ENCODE peak calls at places on chromosomes 11 and 22, in four cellular contexts. O, W, V and I are unnamed samples.

GRCh38 chr11:110121204-110121603 is 28.0 kb downstream of the ZC3H12C start:
- DNase-seq in O (no peak), W (no peak), V (peak; percentile 87), I (peak; percentile 81)

GRCh38 chr11:73654482-73655021 is 8.2 kb downstream of the PLEKHB1 start:
- DNase-seq in O (no peak), W (no peak), V (no peak), I (no peak)

GRCh38 chr11:82384308-82384707 is 349.4 kb downstream of the FAM181B start:
- DNase-seq in O (no peak), W (no peak), V (no peak), I (no peak)

GRCh38 chr11:116397556-116398167 is 375.1 kb downstream of the BUD13 start:
- DNase-seq in O (no peak), W (no peak), V (no peak), I (no peak)

GRCh38 chr11:10902301-10902700 is 44.4 kb upstream of the ZBED5 start:
- DNase-seq in O (no peak), W (no peak), V (no peak), I (no peak)

GRCh38 chr11:77821349-77821851 is 456 bp downstream of the AAMDC start:
- DNase-seq in O (peak; percentile 17), W (no peak), V (peak; percentile 57), I (peak; percentile 40)

GRCh38 chr11:115325523-115325922 is 178.7 kb downstream of the CADM1 start:
- DNase-seq in O (no peak), W (no peak), V (no peak), I (no peak)

GRCh38 chr11:96203567-96204365 is 139.2 kb downstream of the MAML2 start:
- DNase-seq in O (no peak), W (no peak), V (no peak), I (no peak)

GRCh38 chr11:122785156-122785605 is 53.1 kb upstream of the CRTAM start:
- DNase-seq in O (no peak), W (no peak), V (no peak), I (no peak)

GRCh38 chr11:45880772-45881570 is 4.5 kb upstream of the MAPK8IP1 start:
- DNase-seq in O (no peak), W (no peak), V (no peak), I (no peak)
- TF ChIP-seq FOS in O (no peak), W (no peak), V (no peak), I (no peak)

GRCh38 chr11:44566952-44567875 is 1.8 kb downstream of the CD82 start:
- DNase-seq in O (peak; percentile 2), W (no peak), V (no peak), I (no peak)

GRCh38 chr11:44567876-44568256 is 2.4 kb downstream of the CD82 start:
- DNase-seq in O (no peak), W (no peak), V (no peak), I (no peak)

GRCh38 chr11:44566559-44566949 is 1.1 kb downstream of the CD82 start:
- DNase-seq in O (no peak), W (no peak), V (no peak), I (no peak)

GRCh38 chr11:44568706-44569473 is 3.4 kb downstream of the CD82 start:
- DNase-seq in O (peak; percentile 21), W (peak; percentile 63), V (peak; percentile 94), I (peak; percentile 98)

GRCh38 chr11:44568358-44568705 is 2.9 kb downstream of the CD82 start:
- DNase-seq in O (peak; percentile 10), W (no peak), V (no peak), I (no peak)
- H3K4me3 ChIP-seq in O (no peak overlapping the region), W (peak overlapping the region; percentile 89), V (no peak overlapping the region), I (no peak overlapping the region)

DNA sequence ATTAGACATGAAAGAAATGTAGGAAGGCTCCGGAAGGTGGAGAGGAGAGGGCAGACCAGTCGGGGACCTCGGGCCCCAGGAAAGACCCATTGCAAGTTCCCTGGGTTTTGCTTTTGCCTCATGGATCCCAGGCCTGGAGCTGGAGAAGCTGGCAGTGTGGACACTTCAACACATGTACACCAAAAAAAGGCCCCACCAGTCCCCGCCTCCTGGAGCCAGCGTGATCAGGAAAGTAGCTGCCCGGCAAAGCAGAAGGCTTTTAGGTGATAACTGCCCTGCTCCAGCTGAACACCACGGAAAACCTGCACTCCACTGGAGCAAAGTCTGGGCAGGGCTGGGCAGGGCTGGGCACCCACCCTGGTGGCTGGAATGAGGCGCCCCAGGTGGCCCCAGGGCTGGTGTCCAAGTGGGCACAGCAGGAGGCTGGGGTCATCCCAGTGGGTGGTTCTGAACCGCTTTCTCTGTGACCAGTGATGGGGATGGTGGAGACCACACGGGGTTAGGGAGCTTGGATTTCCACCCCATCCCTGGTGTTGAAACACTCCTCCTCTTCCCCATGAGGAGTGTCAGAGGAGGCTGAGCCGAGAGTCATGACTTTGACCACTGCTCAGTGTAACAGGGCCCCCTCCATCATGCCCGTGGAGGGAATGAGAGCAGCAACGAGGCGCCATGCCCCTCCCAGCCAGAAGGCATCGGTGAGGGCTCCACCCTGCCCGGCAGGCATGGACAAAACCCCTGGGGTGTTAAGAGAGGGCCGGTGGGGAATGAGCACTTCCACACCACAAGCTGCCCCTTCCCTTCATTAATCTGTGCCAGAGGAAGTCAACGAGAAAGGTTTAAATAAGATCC is 16.9 kb upstream of the MUC5AC start:
- DNase-seq in O (no peak), W (no peak), V (no peak), I (no peak)
- TF ChIP-seq FOS in O (no peak), W (no peak), V (no peak), I (no peak)

DNA sequence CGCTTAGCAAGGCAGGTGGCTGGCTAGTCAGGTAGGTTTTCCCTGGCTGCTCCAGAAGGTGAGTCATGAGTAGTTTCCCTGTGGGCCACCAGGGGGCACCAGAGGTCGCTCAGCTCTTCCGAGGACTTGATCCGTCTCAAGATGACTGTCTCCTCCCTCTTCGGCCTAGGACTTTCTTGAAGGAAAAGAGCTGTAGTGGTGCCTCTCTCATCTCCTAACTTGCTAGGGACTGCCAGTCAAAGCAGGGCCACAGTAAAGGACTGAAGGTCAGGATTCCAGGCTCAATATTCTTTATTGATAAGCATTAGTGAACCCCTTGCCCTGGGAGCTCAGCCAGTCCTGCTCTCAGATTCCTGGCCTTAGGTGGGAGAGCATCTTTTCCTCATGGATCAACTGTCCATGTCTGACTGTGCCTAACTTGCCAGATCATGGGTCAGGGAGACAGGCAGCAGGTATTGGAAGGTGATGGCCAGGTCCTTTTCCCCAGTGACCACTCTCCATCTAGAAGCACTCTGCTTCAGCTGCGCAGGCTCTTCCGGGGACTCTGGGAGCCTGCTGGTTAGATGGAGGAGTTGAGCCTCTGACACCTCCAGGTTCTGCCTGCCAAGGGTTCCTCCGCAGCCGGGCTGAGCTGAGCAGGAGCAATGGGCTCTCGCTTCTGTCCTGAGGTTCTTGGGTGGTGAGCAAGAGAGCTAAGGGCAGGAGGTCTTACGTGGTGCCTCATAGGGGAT is 1.9 kb downstream of the POLD4 start:
- DNase-seq in O (peak; percentile 73), W (no peak), V (peak; percentile 78), I (peak; percentile 80)
- H3K4me3 ChIP-seq in O (no peak overlapping the region), W (peak overlapping the region; percentile 98), V (no peak overlapping the region), I (no peak overlapping the region)

DNA sequence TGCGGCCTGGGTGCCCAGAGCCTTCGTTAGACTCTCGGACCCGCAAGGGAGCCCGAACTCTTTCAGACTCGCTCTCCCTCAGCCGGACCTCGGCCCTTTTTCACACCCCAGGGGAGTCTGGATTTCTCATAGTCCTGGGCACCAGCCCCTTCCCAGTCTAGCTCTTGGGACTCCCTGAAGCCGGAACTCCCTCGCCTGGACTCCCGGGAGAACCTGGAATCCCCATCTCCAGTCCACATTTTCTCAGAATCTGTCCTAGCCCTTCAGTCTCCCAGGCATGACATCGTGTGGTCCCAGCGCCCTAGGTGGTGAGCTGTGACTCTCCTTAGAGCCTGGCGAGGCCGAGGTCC is 606 bp upstream of the DUSP18 start:
- DNase-seq in O (no peak), W (no peak), V (no peak), I (no peak)
- TF ChIP-seq FOS in O (no peak), W (no peak), V (no peak), I (no peak)

GRCh38 chr11:59857444-59858434 is 8.5 kb downstream of the TCN1 start:
- DNase-seq in O (peak; percentile 62), W (no peak), V (peak; percentile 75), I (no peak)
- H3K4me3 ChIP-seq in O (no peak overlapping the region), W (no peak overlapping the region), V (no peak overlapping the region), I (no peak overlapping the region)

GRCh38 chr11:36098046-36098445 is 154.2 kb downstream of the LDLRAD3 start:
- DNase-seq in O (no peak), W (no peak), V (no peak), I (no peak)

GRCh38 chr11:36095716-36096115 is 151.9 kb downstream of the LDLRAD3 start:
- DNase-seq in O (no peak), W (no peak), V (no peak), I (no peak)

GRCh38 chr11:36098976-36099375 is 155.1 kb downstream of the LDLRAD3 start:
- DNase-seq in O (no peak), W (no peak), V (no peak), I (no peak)

GRCh38 chr11:36093548-36093947 is 149.7 kb downstream of the LDLRAD3 start:
- DNase-seq in O (no peak), W (no peak), V (no peak), I (no peak)

DNA sequence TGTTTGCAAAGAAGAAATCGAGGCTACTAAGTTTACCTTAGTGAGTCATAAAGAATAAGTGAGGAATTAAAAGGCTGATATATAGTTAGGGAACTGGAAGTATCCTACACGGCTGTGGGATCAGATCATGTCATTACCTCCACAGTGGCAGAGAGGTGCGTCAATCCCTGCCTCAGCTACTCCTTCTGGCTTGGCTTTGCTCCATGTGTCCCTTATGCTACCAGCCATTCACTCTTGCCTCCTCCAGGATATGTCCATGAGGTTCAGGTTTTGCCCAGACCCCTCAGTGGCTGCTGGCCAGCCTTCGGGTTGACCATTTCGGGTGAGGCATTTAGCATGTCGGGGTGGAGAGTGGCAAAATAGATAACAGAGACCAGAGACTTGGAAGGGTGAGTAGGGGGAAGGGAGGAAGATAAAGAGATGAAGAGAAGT is 153.4 kb downstream of the LDLRAD3 start:
- DNase-seq in O (no peak), W (no peak), V (no peak), I (no peak)
- TF ChIP-seq FOS in O (no peak), W (no peak), V (no peak), I (no peak)

DNA sequence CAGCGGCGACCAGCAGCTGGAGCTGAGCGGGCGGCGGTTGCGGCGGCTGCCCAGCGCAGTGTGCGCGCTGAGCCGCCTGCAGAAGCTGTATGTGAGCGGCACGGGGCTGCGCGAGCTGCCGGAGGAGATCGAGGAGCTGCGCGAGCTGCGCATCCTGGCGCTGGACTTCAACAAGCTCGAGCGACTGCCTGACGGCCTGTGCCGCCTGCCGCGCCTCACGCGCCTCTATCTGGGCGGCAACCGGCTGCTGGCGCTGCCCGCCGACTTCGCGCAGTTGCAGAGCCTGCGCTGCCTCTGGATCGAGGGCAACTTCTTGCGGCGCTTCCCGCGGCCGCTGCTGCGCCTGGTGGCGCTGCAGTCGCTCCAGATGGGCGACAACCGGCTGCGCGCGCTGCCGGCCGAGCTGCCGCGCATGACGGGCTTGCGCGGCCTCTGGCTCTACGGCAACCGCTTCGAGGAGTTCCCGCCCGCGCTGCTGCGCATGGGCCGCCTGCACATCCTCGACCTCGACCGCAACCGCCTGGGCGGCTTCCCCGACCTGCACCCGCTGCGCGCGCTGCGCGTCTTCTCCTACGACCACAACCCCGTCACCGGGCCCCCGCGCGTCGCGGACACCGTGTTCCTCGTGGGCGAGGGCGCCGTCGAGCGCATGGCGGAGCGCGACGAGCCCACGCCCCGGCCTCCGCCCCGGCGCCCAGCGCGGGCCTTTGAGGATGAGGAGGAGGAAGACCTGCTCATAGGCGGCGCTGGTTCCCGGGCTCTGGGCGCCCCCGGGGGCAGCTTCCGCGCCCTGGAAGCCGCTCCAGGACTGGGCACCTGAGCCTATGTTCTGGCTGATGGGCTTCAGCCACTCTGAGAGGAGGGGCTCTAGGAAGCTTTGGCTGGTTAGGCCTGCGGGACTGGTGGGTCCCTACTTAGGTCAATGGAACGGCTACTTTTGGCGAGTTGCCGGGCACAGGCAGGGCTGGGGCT is 795 bp downstream of the LRRC10B start:
- DNase-seq in O (peak; percentile 83), W (no peak), V (peak; percentile 76), I (peak; percentile 69)
- H3K4me3 ChIP-seq in O (peak overlapping the region; percentile 29), W (no peak overlapping the region), V (no peak overlapping the region), I (no peak overlapping the region)